ENCODE peak calls at places on chromosomes 5 and 9, in four cellular contexts. U is H9, I is H1, A is neuronal stem cell. G is an unnamed sample.

GRCh38 chr5:127705120-127705892 is 2.1 kb downstream of the CCDC192 start:
- DNase-seq in U (no peak), I (no peak), A (no peak), G (peak; percentile 64)

GRCh38 chr9:16196206-16196605 is 643.4 kb downstream of the CCDC171 start:
- DNase-seq in U (no peak), I (no peak), A (no peak), G (no peak)

GRCh38 chr9:11194249-11194648 is 581.4 kb upstream of the PTPRD start:
- DNase-seq in U (no peak), I (no peak), A (no peak), G (no peak)

GRCh38 chr9:122742003-122742402 is at the start of gene OR1L6:
- DNase-seq in U (no peak), I (no peak), A (no peak), G (no peak)

GRCh38 chr5:115297043-115297442 is 589 bp upstream of the CCDC112 start:
- DNase-seq in U (no peak), I (no peak), A (no peak), G (peak; percentile 13)

GRCh38 chr9:93464395-93464794 is 11.0 kb upstream of the FAM120AOS start:
- DNase-seq in U (no peak), I (no peak), A (no peak), G (no peak)

GRCh38 chr5:23507278-23507685 is at the start of gene PRDM9:
- DNase-seq in U (peak; percentile 84), I (peak; percentile 10), A (no peak), G (peak; percentile 94)

GRCh38 chr5:140042551-140043507 is at the start of gene NRG2:
- DNase-seq in U (peak; percentile 89), I (peak; percentile 46), A (peak; percentile 69), G (peak; percentile 23)

GRCh38 chr5:136906545-136906944 is 541.2 kb upstream of the TRPC7 start:
- DNase-seq in U (no peak), I (no peak), A (no peak), G (no peak)

GRCh38 chr9:131732636-131733340 is 7.1 kb downstream of the RAPGEF1 start:
- DNase-seq in U (no peak), I (no peak), A (no peak), G (no peak)

GRCh38 chr5:6702633-6703032 is 10.6 kb upstream of the TENT4A start:
- DNase-seq in U (no peak), I (no peak), A (no peak), G (no peak)

GRCh38 chr9:36881316-36882116 is 152.6 kb downstream of the PAX5 start:
- DNase-seq in U (no peak), I (no peak), A (no peak), G (no peak)

GRCh38 chr5:77133061-77133758 is 46.1 kb upstream of the ZBED3 start:
- DNase-seq in U (no peak), I (no peak), A (no peak), G (peak; percentile 2)

GRCh38 chr5:67021522-67022316 is 174.9 kb downstream of the CD180 start:
- DNase-seq in U (no peak), I (no peak), A (no peak), G (no peak)

GRCh38 chr9:134618823-134619454 is 22.7 kb upstream of the COL5A1 start:
- DNase-seq in U (peak; percentile 18), I (no peak), A (no peak), G (no peak)

GRCh38 chr5:133753856-133754255 is 141.5 kb upstream of the FSTL4 start:
- DNase-seq in U (no peak), I (no peak), A (no peak), G (no peak)

GRCh38 chr5:34534237-34535108 is 121.7 kb upstream of the RAI14 start:
- DNase-seq in U (no peak), I (no peak), A (no peak), G (peak; percentile 34)

GRCh38 chr9:126106404-126106803 is 220.2 kb upstream of the MVB12B start:
- DNase-seq in U (no peak), I (no peak), A (no peak), G (no peak)

GRCh38 chr5:137560414-137560813 is 61.3 kb upstream of the SPOCK1 start:
- DNase-seq in U (no peak), I (no peak), A (no peak), G (peak; percentile 58)

GRCh38 chr5:18114161-18114802 is 480.0 kb downstream of the TAF11L14 start:
- DNase-seq in U (no peak), I (no peak), A (no peak), G (no peak)

GRCh38 chr9:110919609-110920008 is 118.7 kb downstream of the LPAR1 start:
- DNase-seq in U (no peak), I (no peak), A (no peak), G (peak; percentile 13)

GRCh38 chr5:24103624-24104023 is 541.2 kb downstream of the CDH10 start:
- DNase-seq in U (no peak), I (no peak), A (no peak), G (no peak)

GRCh38 chr5:75928992-75929391 is 154.2 kb upstream of the SV2C start:
- DNase-seq in U (no peak), I (no peak), A (no peak), G (no peak)

DNA sequence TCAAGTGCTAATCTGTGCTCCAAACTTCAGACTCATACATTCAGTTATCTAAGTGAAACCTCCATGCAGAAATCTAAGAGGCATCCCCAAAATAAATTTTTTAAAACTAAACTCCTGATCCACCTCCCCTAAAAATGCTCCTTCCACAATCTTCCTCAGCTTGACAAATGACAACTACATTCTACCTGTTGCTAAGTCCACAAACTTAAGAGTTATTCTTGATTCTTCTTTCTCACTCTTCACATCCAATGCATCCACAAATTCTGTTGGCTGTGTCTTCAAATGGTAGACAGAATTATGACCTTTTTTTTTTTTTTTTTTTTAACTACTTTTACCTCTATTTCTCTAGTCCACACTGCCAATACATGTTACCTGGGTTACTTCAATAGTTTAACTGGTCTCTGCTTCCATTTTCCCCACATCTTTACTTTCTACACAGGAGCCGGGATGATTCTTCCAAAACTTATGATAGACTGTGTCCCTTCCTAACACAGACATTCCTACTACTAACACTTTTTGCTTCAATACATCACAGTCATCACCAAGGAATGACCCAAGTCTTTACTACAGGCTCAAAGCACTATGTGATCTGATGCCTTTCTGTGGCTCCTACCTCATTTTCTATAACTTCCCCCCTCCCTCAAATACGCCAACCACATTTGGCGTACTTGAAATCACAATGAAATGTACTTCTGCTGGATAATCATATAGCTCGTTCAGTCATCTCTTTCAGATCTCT is 143.6 kb downstream of the PDE4D start:
- DNase-seq in U (no peak), I (no peak), A (no peak), G (no peak)
- H2BK12ac ChIP-seq in U (no peak overlapping the region), I (no peak overlapping the region), A (no peak overlapping the region), G (no peak overlapping the region)

GRCh38 chr5:14238272-14238671 is 95.1 kb downstream of the TRIO start:
- DNase-seq in U (no peak), I (no peak), A (no peak), G (no peak)
- H4K91ac ChIP-seq in U (no peak overlapping the region), I (no peak overlapping the region), A (no peak overlapping the region), G (no peak overlapping the region)

DNA sequence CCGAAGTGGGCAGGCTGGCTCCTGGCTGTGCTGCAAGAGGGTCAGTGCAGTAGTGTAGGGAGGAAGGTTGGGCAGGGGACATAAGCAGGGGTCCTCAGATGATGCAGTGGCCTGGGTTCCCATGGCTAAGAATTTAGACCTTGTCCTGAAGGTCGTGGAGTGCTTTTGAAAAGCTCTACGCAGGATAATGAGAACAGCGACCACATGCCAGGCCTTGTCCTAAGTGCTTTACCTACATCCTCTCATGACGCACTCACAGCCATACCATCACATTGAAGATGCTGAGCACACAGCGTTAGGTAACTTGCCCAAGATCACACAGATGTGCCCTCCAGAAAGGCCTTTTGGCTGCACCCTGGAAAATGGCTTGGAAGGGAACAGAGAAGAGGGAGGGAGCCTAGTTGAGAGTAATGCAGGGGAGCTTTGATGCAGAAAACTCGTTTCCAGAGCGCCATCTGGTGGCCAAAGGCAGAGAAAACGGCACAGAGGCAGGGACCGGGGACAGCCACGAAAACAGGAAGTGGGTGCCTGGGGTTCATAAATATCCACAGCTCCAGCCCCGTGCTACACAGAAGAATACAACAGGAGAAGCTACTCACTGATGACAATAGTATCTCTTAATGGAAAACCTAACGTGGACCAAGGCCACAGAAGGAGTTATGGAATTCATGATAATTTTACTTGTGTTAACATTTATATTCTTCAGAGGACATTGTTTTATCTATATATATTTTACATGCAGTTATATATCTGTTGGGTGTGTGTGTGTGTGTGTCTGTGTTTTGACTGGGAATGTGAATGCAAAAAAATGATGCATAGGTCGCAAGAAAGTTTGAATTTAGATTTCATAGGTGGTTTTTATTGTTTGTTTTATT is 2.7 kb upstream of the PCDH12 start:
- DNase-seq in U (peak; percentile 85), I (peak; percentile 50), A (peak; percentile 89), G (peak; percentile 97)
- H3K9ac ChIP-seq in U (no peak overlapping the region), I (no peak overlapping the region), A (no peak overlapping the region), G (no peak overlapping the region)

GRCh38 chr9:94870793-94871558 is 144.5 kb downstream of the AOPEP start:
- DNase-seq in U (no peak), I (no peak), A (no peak), G (peak; percentile 94)
- H2BK12ac ChIP-seq in U (no peak overlapping the region), I (no peak overlapping the region), A (no peak overlapping the region), G (peak overlapping the region; percentile 97)

GRCh38 chr5:123754167-123754840 is 242.3 kb downstream of the CSNK1G3 start:
- DNase-seq in U (no peak), I (no peak), A (no peak), G (no peak)
- H4K91ac ChIP-seq in U (no peak overlapping the region), I (no peak overlapping the region), A (no peak overlapping the region), G (no peak overlapping the region)

G was measured in trophoblast cell.